ENCODE peak calls at places on chromosome 19, in nine cellular contexts. Z, G, F, K, M, P, X, R and D are unnamed samples.

GRCh38 chr19:38737297-38737865 is 6.9 kb downstream of the CAPN12 start:
- DNase-seq in Z (no peak), G (no peak), F (peak), K (no peak), M (no peak), P (no peak), X (no peak), R (no peak), D (no peak)

GRCh38 chr19:45069056-45069455 is 7.2 kb downstream of the ZNF296 start:
- DNase-seq in Z (no peak), G (no peak), F (no peak), K (no peak), M (no peak), P (no peak), X (peak), R (no peak), D (no peak)

GRCh38 chr19:47232422-47233211 is 1.6 kb upstream of the BBC3 start:
- DNase-seq in Z (peak), G (no peak), F (no peak), K (no peak), M (no peak), P (no peak), X (peak), R (no peak), D (no peak)

GRCh38 chr19:2047449-2048103 is 3.5 kb downstream of the MKNK2 start:
- DNase-seq in Z (no peak), G (no peak), F (peak), K (no peak), M (no peak), P (peak), X (peak), R (no peak), D (no peak)

GRCh38 chr19:49632576-49632975 is 7.4 kb downstream of the RRAS start:
- DNase-seq in Z (no peak), G (no peak), F (no peak), K (no peak), M (no peak), P (no peak), X (no peak), R (no peak), D (no peak)

GRCh38 chr19:45601524-45602522 is at the start of gene GPR4:
- DNase-seq in Z (no peak), G (no peak), F (no peak), K (no peak), M (no peak), P (no peak), X (peak), R (no peak), D (no peak)

GRCh38 chr19:16117594-16118033 is 5.9 kb downstream of the RAB8A start:
- DNase-seq in Z (no peak), G (no peak), F (no peak), K (no peak), M (no peak), P (no peak), X (no peak), R (no peak), D (no peak)

GRCh38 chr19:3655402-3656072 is 28.9 kb upstream of the CACTIN start:
- DNase-seq in Z (peak), G (no peak), F (no peak), K (no peak), M (no peak), P (no peak), X (peak), R (no peak), D (no peak)

GRCh38 chr19:42121666-42122069 is 10.6 kb downstream of the POU2F2 start:
- DNase-seq in Z (peak), G (no peak), F (peak), K (no peak), M (peak), P (no peak), X (peak), R (no peak), D (no peak)

GRCh38 chr19:34274827-34275625 is 20.7 kb downstream of the GARRE1 start:
- DNase-seq in Z (peak), G (no peak), F (no peak), K (no peak), M (no peak), P (no peak), X (peak), R (no peak), D (no peak)

GRCh38 chr19:40594251-40594650 is 6.9 kb upstream of the LTBP4 start:
- DNase-seq in Z (no peak), G (no peak), F (no peak), K (no peak), M (no peak), P (no peak), X (no peak), R (no peak), D (no peak)

GRCh38 chr19:42113641-42114348 is 18.5 kb downstream of the POU2F2 start:
- DNase-seq in Z (peak), G (no peak), F (no peak), K (peak), M (no peak), P (no peak), X (peak), R (no peak), D (no peak)